ENCODE peak calls at places on chromosomes 16 and 17, in nine cellular contexts. K is colonic mucosa, Z is fibroblast of villous mesenchyme, V is cardiac muscle cell, B is GM12878, T is GM20000, R is spleen, J is AG04449, U is stomach. N is an unnamed sample.

GRCh38 chr16:74146643-74147042 is 150.0 kb upstream of the PSMD7 start:
- DNase-seq in R (no peak), Z (no peak), T (no peak), J (no peak), K (no peak), B (no peak), V (no peak), U (no peak), N (no peak)

GRCh38 chr16:54320895-54321294 is 34.3 kb upstream of the IRX3 start:
- DNase-seq in R (no peak), U (no peak), B (no peak), Z (no peak), V (no peak), T (no peak), K (no peak), J (no peak), N (no peak)

GRCh38 chr17:67246648-67247415 is 1.8 kb upstream of the HELZ start:
- DNase-seq in Z (peak; percentile 50), U (peak; percentile 78), T (peak; percentile 55), J (no peak), B (peak; percentile 89), K (peak; percentile 80), V (no peak), R (peak; percentile 75), N (no peak)

GRCh38 chr16:66292241-66292935 is 74.1 kb upstream of the CDH5 start:
- DNase-seq in T (no peak), K (no peak), J (no peak), R (no peak), U (no peak), V (no peak), Z (no peak), B (no peak), N (no peak)

GRCh38 chr17:81702934-81703746 is at the start of gene MRPL12:
- DNase-seq in J (peak; percentile 33), K (peak; percentile 97), T (peak; percentile 99), Z (peak; percentile 91), B (peak; percentile 69), R (peak; percentile 99), U (peak; percentile 94), V (peak; percentile 94), N (peak; percentile 98)

GRCh38 chr17:31674717-31675349 is 184.2 kb downstream of the COPRS start:
- DNase-seq in V (peak; percentile 41), J (no peak), K (no peak), Z (peak; percentile 40), B (no peak), R (no peak), U (no peak), T (no peak), N (no peak)

GRCh38 chr16:69093974-69094373 is 11.5 kb upstream of the HAS3 start:
- DNase-seq in R (no peak), V (no peak), T (no peak), Z (no peak), J (no peak), U (no peak), K (no peak), B (no peak), N (no peak)

GRCh38 chr16:84897911-84898377 is 78.2 kb downstream of the CRISPLD2 start:
- DNase-seq in Z (no peak), T (no peak), K (no peak), R (peak; percentile 71), B (no peak), V (no peak), J (no peak), U (no peak), N (no peak)

GRCh38 chr17:6365187-6365943 is 69.6 kb downstream of the AIPL1 start:
- DNase-seq in J (no peak), R (no peak), V (peak; percentile 33), U (no peak), K (peak; percentile 12), B (no peak), Z (peak; percentile 87), T (no peak), N (no peak)

DNA sequence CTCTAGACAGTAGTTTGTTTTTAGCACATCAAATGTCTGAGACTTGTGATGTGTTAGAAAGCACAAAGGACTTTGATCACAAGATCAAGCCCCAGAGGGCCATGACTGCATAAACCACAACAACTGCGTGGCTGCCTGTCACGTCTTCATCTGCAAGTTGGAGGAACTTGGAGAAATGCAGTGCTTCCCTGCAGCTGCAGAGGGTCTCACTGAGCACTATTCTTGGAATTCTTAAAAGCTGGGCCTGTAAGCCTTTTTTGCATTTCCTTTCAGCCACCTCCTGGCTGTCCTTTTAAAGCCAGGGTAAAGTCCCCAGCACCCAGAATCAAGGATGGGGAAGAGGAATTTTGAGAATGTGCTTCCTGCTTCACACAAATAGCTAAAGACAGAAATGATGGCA is 431.3 kb downstream of the MAF start:
- DNase-seq in Z (no peak), K (no peak), R (no peak), V (no peak), U (no peak), B (no peak), J (no peak), T (no peak), N (no peak)
- TF ChIP-seq CTCF in Z (no peak), K (no peak), R (no peak), V (no peak), U (no peak), B (no peak), J (no peak), T (no peak), N (peak; percentile 5)

GRCh38 chr16:62249069-62249468 is 212.8 kb upstream of the CDH8 start:
- DNase-seq in V (no peak), Z (no peak), K (no peak), R (no peak), T (no peak), J (no peak), U (no peak), B (no peak), N (no peak)
- TF ChIP-seq CTCF in V (no peak), Z (no peak), K (no peak), R (no peak), T (no peak), J (no peak), U (no peak), B (no peak), N (no peak)

GRCh38 chr17:45235071-45236001 is 13.7 kb downstream of the FMNL1 start:
- DNase-seq in T (peak; percentile 83), V (peak; percentile 87), R (peak; percentile 92), B (no peak), Z (peak; percentile 84), K (peak; percentile 80), J (peak; percentile 9), U (peak; percentile 83), N (peak; percentile 81)

GRCh38 chr17:45236002-45236606 is 14.4 kb downstream of the FMNL1 start:
- DNase-seq in U (no peak), K (no peak), Z (no peak), J (no peak), R (peak; percentile 75), B (no peak), V (no peak), T (no peak), N (no peak)

GRCh38 chr17:45232514-45233422 is 11.1 kb downstream of the FMNL1 start:
- DNase-seq in R (peak; percentile 66), J (no peak), T (no peak), K (no peak), V (no peak), U (no peak), Z (no peak), B (no peak), N (no peak)

GRCh38 chr17:45233423-45233924 is 11.8 kb downstream of the FMNL1 start:
- DNase-seq in B (no peak), J (no peak), Z (no peak), U (no peak), R (peak; percentile 72), K (no peak), V (no peak), T (no peak), N (no peak)

DNA sequence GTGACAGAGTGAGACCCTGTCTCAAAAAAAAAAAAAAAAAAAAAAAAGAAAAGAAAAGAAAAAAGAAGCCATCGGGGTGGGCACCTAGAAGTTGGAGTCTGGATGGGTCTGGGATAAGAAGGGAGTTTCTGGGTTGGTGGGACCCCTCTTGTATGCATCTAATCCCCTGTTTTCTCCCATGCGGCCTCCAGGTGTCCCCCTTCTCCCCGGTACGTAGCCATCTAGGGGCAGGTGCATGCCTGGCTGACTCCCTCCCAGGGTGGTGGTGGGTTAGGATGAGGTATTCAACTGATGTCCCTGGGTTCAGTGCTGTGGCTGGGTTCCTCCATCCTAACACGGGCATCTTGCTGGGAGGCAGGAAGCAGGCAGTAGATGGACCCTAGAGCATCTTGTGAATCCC is 13.0 kb downstream of the FMNL1 start:
- DNase-seq in R (peak; percentile 78), B (no peak), T (no peak), V (no peak), U (no peak), J (no peak), K (no peak), Z (no peak), N (peak; percentile 63)
- TF ChIP-seq CTCF in R (no peak), B (peak; percentile 72), T (peak; percentile 19), V (peak; percentile 23), U (no peak), J (peak; percentile 32), K (no peak), Z (peak; percentile 36), N (peak; percentile 42)

DNA sequence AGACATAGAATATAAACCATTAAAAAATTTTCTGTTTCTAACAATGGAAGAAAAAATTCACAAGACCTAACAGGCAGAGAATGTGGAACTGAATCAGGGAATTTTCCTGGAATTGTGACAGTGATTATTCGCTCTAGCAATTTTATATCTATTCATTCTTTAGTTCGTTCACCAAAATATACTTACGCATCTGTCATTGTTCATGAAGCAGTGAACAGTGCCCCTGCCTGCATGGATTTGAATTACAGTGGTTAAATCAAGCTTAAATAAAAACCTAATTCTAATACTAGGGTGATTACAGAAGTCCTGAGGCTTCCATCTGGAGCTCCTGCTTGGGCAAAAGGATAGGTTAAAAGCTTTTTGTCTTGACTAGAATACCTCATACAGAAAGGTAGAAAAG is 48.6 kb downstream of the ABCA8 start:
- DNase-seq in R (no peak), Z (no peak), T (no peak), V (peak; percentile 55), B (no peak), K (no peak), J (no peak), U (no peak), N (no peak)
- TF ChIP-seq CTCF in R (no peak), Z (peak; percentile 43), T (no peak), V (peak; percentile 53), B (peak; percentile 24), K (no peak), J (peak; percentile 20), U (no peak), N (no peak)

GRCh38 chr16:87233928-87234327 is 83.3 kb downstream of the C16orf95 start:
- DNase-seq in V (peak; percentile 68), R (no peak), J (no peak), U (no peak), T (no peak), K (no peak), B (no peak), Z (peak; percentile 30), N (no peak)
- TF ChIP-seq CTCF in V (peak; percentile 32), R (no peak), J (peak; percentile 57), U (no peak), T (no peak), K (no peak), B (peak; percentile 1), Z (no peak), N (no peak)

GRCh38 chr16:376817-377418 is 4.9 kb downstream of the PGAP6 start:
- DNase-seq in R (peak; percentile 70), T (no peak), J (no peak), K (no peak), V (no peak), U (no peak), Z (no peak), B (no peak), N (no peak)
- TF ChIP-seq CTCF in R (no peak), T (no peak), J (no peak), K (no peak), V (no peak), U (no peak), Z (no peak), B (no peak), N (no peak)